ENCODE peak calls at places on chromosomes 7 and 10, in ten cellular contexts. P is GM06990; B is lower leg skin; K is glutamatergic neuron; E is astrocyte; W is psoas muscle; T is Panc1; M is CD4-positive, alpha-beta T cell; A is spleen; O is epithelial cell of esophagus. F is an unnamed sample.

GRCh38 chr10:23422003-23422411 is 16.9 kb upstream of the OTUD1 start:
- DNase-seq in O (no peak), B (no peak), T (no peak), M (no peak), P (no peak), A (no peak), E (peak), W (no peak), K (no peak), F (no peak)

GRCh38 chr7:33710608-33711007 is 194.7 kb upstream of the BMPER start:
- DNase-seq in P (no peak), B (no peak), E (peak), A (no peak), K (no peak), T (no peak), W (no peak), M (no peak), O (no peak), F (no peak)

GRCh38 chr10:121648078-121648477 is 49.8 kb upstream of the FGFR2 start:
- DNase-seq in P (no peak), T (no peak), K (no peak), W (no peak), E (no peak), O (no peak), A (peak), M (no peak), B (no peak), F (no peak)

GRCh38 chr10:130454543-130455000 is 318.4 kb downstream of the GLRX3 start:
- DNase-seq in A (no peak), T (no peak), P (no peak), K (no peak), W (no peak), E (no peak), O (no peak), M (no peak), B (no peak), F (no peak)

GRCh38 chr10:12635127-12635541 is 285.8 kb downstream of the CAMK1D start:
- DNase-seq in K (no peak), T (no peak), E (peak), M (peak), O (peak), B (no peak), W (no peak), P (no peak), A (no peak), F (no peak)

GRCh38 chr10:78600740-78601139 is 468.0 kb upstream of the ZMIZ1 start:
- DNase-seq in A (no peak), E (peak), P (no peak), B (no peak), K (no peak), W (no peak), M (no peak), T (no peak), O (peak), F (no peak)

GRCh38 chr7:44215531-44215930 is 14.8 kb downstream of the YKT6 start:
- DNase-seq in T (no peak), K (no peak), A (peak), P (no peak), E (no peak), O (no peak), B (no peak), M (no peak), W (no peak), F (no peak)

GRCh38 chr7:44665531-44666213 is 59.2 kb downstream of the OGDH start:
- DNase-seq in O (peak), A (no peak), B (no peak), E (peak), W (no peak), T (no peak), K (no peak), P (no peak), M (no peak), F (no peak)

GRCh38 chr7:23476286-23477169 is 6.2 kb upstream of the IGF2BP3 start:
- DNase-seq in K (no peak), M (no peak), A (no peak), W (no peak), O (no peak), E (no peak), P (no peak), T (no peak), B (no peak), F (no peak)

GRCh38 chr10:51667992-51668689 is 31.3 kb downstream of the CSTF2T start:
- DNase-seq in T (no peak), B (no peak), W (no peak), P (no peak), K (no peak), A (no peak), M (no peak), O (no peak), E (peak), F (no peak)

GRCh38 chr7:111292026-111292430 is 201.1 kb downstream of the LRRN3 start:
- DNase-seq in K (no peak), A (no peak), W (no peak), T (no peak), O (no peak), B (no peak), E (no peak), M (no peak), P (no peak), F (no peak)

GRCh38 chr10:113519616-113520015 is 33.2 kb upstream of the HABP2 start:
- DNase-seq in E (no peak), M (no peak), O (no peak), K (no peak), B (no peak), P (no peak), W (no peak), T (no peak), A (no peak), F (no peak)

GRCh38 chr7:36045275-36045674 is 107.8 kb upstream of the EEPD1 start:
- DNase-seq in W (no peak), M (no peak), A (no peak), K (no peak), O (no peak), B (peak), T (no peak), E (no peak), P (no peak), F (no peak)

GRCh38 chr7:26143298-26144044 is 8.5 kb upstream of the NFE2L3 start:
- DNase-seq in A (no peak), B (no peak), K (no peak), T (no peak), M (no peak), E (peak), O (peak), P (no peak), W (no peak), F (no peak)

GRCh38 chr7:137172105-137172590 is 171.4 kb downstream of the PTN start:
- DNase-seq in E (no peak), T (no peak), W (no peak), M (no peak), A (no peak), K (no peak), B (no peak), O (no peak), P (no peak), F (no peak)

GRCh38 chr10:132481690-132482089 is 55.9 kb upstream of the INPP5A start:
- DNase-seq in P (no peak), M (no peak), A (peak), E (no peak), K (no peak), O (no peak), W (no peak), T (no peak), B (no peak), F (no peak)

GRCh38 chr10:43237128-43237527 is 29.7 kb downstream of the RASGEF1A start:
- DNase-seq in K (peak), M (no peak), A (peak), T (no peak), W (no peak), O (no peak), E (no peak), B (no peak), P (no peak), F (no peak)

GRCh38 chr10:101075775-101076174 is 14.0 kb downstream of the KAZALD1 start:
- DNase-seq in W (no peak), P (no peak), A (no peak), E (no peak), M (no peak), K (no peak), T (no peak), B (no peak), O (peak), F (no peak)

GRCh38 chr10:48330269-48330668 is 23.8 kb downstream of the MAPK8 start:
- DNase-seq in K (no peak), T (no peak), A (no peak), O (no peak), E (no peak), B (no peak), W (no peak), M (no peak), P (no peak), F (no peak)

GRCh38 chr10:63133787-63134557 is 844 bp downstream of the NRBF2 start:
- DNase-seq in K (no peak), A (no peak), P (no peak), W (no peak), M (no peak), B (no peak), E (no peak), O (peak), T (no peak), F (no peak)

GRCh38 chr10:98378722-98379121 is 36.3 kb downstream of the PYROXD2 start:
- DNase-seq in W (no peak), B (no peak), O (no peak), K (no peak), E (peak), P (no peak), M (no peak), T (no peak), A (no peak), F (no peak)

GRCh38 chr7:142459557-142459963 is 201.7 kb upstream of the PRSS58 start:
- DNase-seq in B (no peak), A (no peak), W (no peak), E (peak), K (no peak), P (no peak), T (no peak), M (no peak), O (peak), F (no peak)

GRCh38 chr10:24457661-24458318 is 248.9 kb downstream of the KIAA1217 start:
- DNase-seq in E (no peak), M (no peak), A (no peak), O (peak), W (no peak), P (no peak), B (no peak), T (no peak), K (no peak), F (no peak)

GRCh38 chr7:152406491-152406890 is 29.3 kb downstream of the KMT2C start:
- DNase-seq in A (no peak), E (no peak), T (no peak), P (no peak), W (no peak), M (no peak), K (no peak), B (no peak), O (no peak), F (no peak)

GRCh38 chr7:140902305-140902953 is 22.3 kb downstream of the BRAF start:
- DNase-seq in P (peak), M (no peak), B (no peak), O (no peak), E (no peak), W (no peak), T (no peak), K (no peak), A (no peak), F (no peak)

GRCh38 chr7:37062019-37062418 is 337.7 kb upstream of the AOAH start:
- DNase-seq in E (peak), K (no peak), A (no peak), T (no peak), P (no peak), M (no peak), B (no peak), O (peak), W (no peak), F (no peak)

GRCh38 chr10:88791924-88792323 is 10.6 kb upstream of the LIPM start:
- DNase-seq in B (no peak), M (no peak), K (peak), P (no peak), O (peak), W (no peak), E (no peak), A (no peak), T (peak), F (no peak)
- TF ChIP-seq CTCF in B (no peak), M (peak), K (peak), P (peak), O (peak), W (peak), E (peak), A (peak), T (peak), F (no peak)

GRCh38 chr7:28350610-28351009 is 61.7 kb upstream of the CREB5 start:
- DNase-seq in W (no peak), T (no peak), A (no peak), O (no peak), K (no peak), P (no peak), E (no peak), M (no peak), B (no peak), F (no peak)

GRCh38 chr7:28351450-28351849 is 60.9 kb upstream of the CREB5 start:
- DNase-seq in B (no peak), A (no peak), E (no peak), M (no peak), W (no peak), T (no peak), P (no peak), K (no peak), O (no peak), F (no peak)

GRCh38 chr7:28348631-28349030 is 63.7 kb upstream of the CREB5 start:
- DNase-seq in E (no peak), A (no peak), O (no peak), T (no peak), B (no peak), P (no peak), M (no peak), K (no peak), W (no peak), F (no peak)

GRCh38 chr7:28347964-28348363 is 64.4 kb upstream of the CREB5 start:
- DNase-seq in T (no peak), K (no peak), B (no peak), E (no peak), P (no peak), O (no peak), W (no peak), M (no peak), A (no peak), F (no peak)

DNA sequence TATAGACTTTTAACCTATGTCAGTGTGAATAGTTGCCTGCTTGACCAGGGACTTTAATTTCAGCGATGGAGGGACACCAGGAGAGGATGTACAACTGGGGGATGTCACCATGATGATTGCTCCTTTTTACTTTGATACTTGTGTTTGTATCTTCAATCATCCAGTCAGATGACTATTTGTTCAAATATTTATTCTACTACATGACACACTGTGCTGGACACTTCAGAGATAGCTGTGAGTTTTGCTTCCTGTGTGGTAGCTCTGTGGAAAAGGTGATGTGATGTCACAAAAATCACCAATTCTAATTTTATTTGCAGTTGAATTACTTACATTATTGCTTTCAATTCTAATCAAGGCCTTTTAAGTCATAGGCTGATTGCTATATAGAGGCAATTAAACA is 62.7 kb upstream of the CREB5 start:
- DNase-seq in A (no peak), O (peak), K (no peak), E (no peak), B (no peak), W (no peak), P (no peak), T (peak), M (no peak), F (no peak)
- TF ChIP-seq CTCF in A (no peak), O (no peak), K (no peak), E (no peak), B (no peak), W (no peak), P (no peak), T (no peak), M (no peak), F (no peak)

GRCh38 chr10:109412353-109412752 is 511.0 kb downstream of the XPNPEP1 start:
- DNase-seq in K (no peak), A (no peak), B (no peak), O (no peak), W (no peak), M (no peak), P (no peak), T (no peak), E (no peak), F (no peak)
- TF ChIP-seq CTCF in K (no peak), A (no peak), B (no peak), O (no peak), W (no peak), M (no peak), P (no peak), T (no peak), E (no peak), F (no peak)

GRCh38 chr7:156158693-156159092 is 346.4 kb upstream of the SHH start:
- DNase-seq in P (no peak), B (no peak), O (no peak), A (no peak), W (no peak), M (no peak), E (no peak), T (no peak), K (no peak), F (no peak)

GRCh38 chr7:156155988-156156733 is 343.9 kb upstream of the SHH start:
- DNase-seq in B (no peak), P (no peak), A (no peak), O (no peak), T (no peak), K (no peak), E (no peak), M (no peak), W (no peak), F (no peak)

GRCh38 chr7:156158213-156158612 is 345.9 kb upstream of the SHH start:
- DNase-seq in P (no peak), B (no peak), T (no peak), K (no peak), E (no peak), M (no peak), A (no peak), O (no peak), W (no peak), F (no peak)

GRCh38 chr7:156157409-156158012 is 345.2 kb upstream of the SHH start:
- DNase-seq in P (no peak), T (no peak), W (no peak), M (no peak), A (no peak), K (no peak), O (no peak), E (no peak), B (no peak), F (no peak)

GRCh38 chr7:156156734-156157408 is 344.6 kb upstream of the SHH start:
- DNase-seq in E (peak), W (no peak), T (peak), O (peak), K (peak), M (no peak), B (no peak), A (no peak), P (no peak), F (no peak)
- TF ChIP-seq CTCF in E (peak), W (no peak), T (peak), O (no peak), K (no peak), M (no peak), B (no peak), A (no peak), P (peak), F (no peak)